ENCODE peak calls at places on chromosomes 6 and 20, in eight cellular contexts. V is adrenal gland; R is H4; U is nephron progenitor cell; O is stimulated activated CD4-positive, alpha-beta T cell treated with anti-CD3 and anti-CD28 coated beads, Interleukin-4, amount 100 ng/mL, for 48 hours; I is GM04503; Y is ACHN; D is RWPE1. Q is an unnamed sample.

GRCh38 chr20:53957421-53958172 is 112.8 kb downstream of the BCAS1 start:
- DNase-seq in V (no peak), I (peak; percentile 62), D (no peak), R (no peak), U (no peak), O (no peak), Y (no peak), Q (peak; percentile 54)

GRCh38 chr6:89999995-90000825 is 105.9 kb downstream of the GJA10 start:
- DNase-seq in I (no peak), V (no peak), U (no peak), Y (no peak), O (no peak), D (no peak), R (no peak), Q (no peak)

GRCh38 chr20:10504893-10505292 is 69.8 kb downstream of the SLX4IP start:
- DNase-seq in V (no peak), O (no peak), Y (no peak), U (no peak), I (peak; percentile 22), D (no peak), R (no peak), Q (peak; percentile 32)

GRCh38 chr6:43770417-43771209 is 602 bp downstream of the VEGFA start:
- DNase-seq in R (peak; percentile 52), V (peak; percentile 88), Y (peak; percentile 62), I (no peak), D (peak; percentile 44), O (peak; percentile 41), U (peak; percentile 72), Q (peak; percentile 81)

GRCh38 chr6:38151580-38152500 is 332.3 kb downstream of the ZFAND3 start:
- DNase-seq in R (no peak), V (no peak), I (no peak), D (no peak), O (no peak), Y (no peak), U (no peak), Q (no peak)

GRCh38 chr20:38255389-38255788 is 5.1 kb downstream of the KIAA1755 start:
- DNase-seq in U (no peak), V (no peak), R (no peak), D (no peak), Y (no peak), O (no peak), I (no peak), Q (peak; percentile 55)

GRCh38 chr6:111798281-111798725 is 74.9 kb downstream of the FYN start:
- DNase-seq in Y (no peak), O (no peak), I (no peak), U (no peak), D (no peak), R (no peak), V (no peak), Q (peak; percentile 43)

GRCh38 chr6:24535210-24535609 is 40.4 kb downstream of the ALDH5A1 start:
- DNase-seq in V (no peak), U (no peak), O (no peak), Y (no peak), I (no peak), R (no peak), D (no peak), Q (no peak)

GRCh38 chr6:3913077-3913957 is 64.1 kb downstream of the FAM50B start:
- DNase-seq in Y (peak; percentile 91), O (no peak), I (peak; percentile 96), U (no peak), R (peak; percentile 97), D (peak; percentile 95), V (peak; percentile 65), Q (peak; percentile 99)

GRCh38 chr20:1299522-1299921 is 29.4 kb downstream of the SDCBP2 start:
- DNase-seq in I (no peak), O (peak; percentile 41), R (peak; percentile 25), V (no peak), Y (peak; percentile 41), U (no peak), D (peak; percentile 38), Q (no peak)

GRCh38 chr20:415820-416322 is 7.8 kb downstream of the RBCK1 start:
- DNase-seq in O (no peak), D (no peak), I (no peak), R (no peak), V (peak; percentile 77), U (no peak), Y (no peak), Q (no peak)

GRCh38 chr20:49894073-49894470 is 21.3 kb downstream of the SPATA2 start:
- DNase-seq in D (no peak), O (no peak), I (no peak), V (no peak), R (no peak), U (no peak), Y (no peak), Q (no peak)